ENCODE peak calls at places on chromosomes 13 and 19, in ten cellular contexts. Q is HepG2, M is tibial nerve, G is A549, R is suprapubic skin, O is ovary, J is transverse colon, P is upper lobe of left lung, X is SK-N-SH, A is sigmoid colon. Z is an unnamed sample.

GRCh38 chr13:32838985-32839384 is 177.2 kb upstream of the KL start:
- DNase-seq in P (no peak), A (peak; percentile 74), O (no peak), J (no peak), M (no peak), X (no peak), G (peak; percentile 8), Q (peak; percentile 24), R (no peak), Z (peak; percentile 43)

GRCh38 chr13:98664047-98664446 is 87.1 kb upstream of the STK24 start:
- DNase-seq in X (no peak), P (no peak), G (no peak), M (no peak), A (no peak), R (no peak), J (no peak), O (no peak), Q (no peak), Z (no peak)

GRCh38 chr19:11551603-11552235 is 7.3 kb downstream of the ELOF1 start:
- DNase-seq in A (peak; percentile 90), O (peak; percentile 43), P (no peak), X (peak; percentile 78), Q (no peak), J (peak; percentile 26), G (no peak), M (no peak), R (no peak), Z (no peak)

GRCh38 chr19:47765522-47766358 is 12.8 kb upstream of the SELENOW start:
- DNase-seq in O (peak; percentile 44), R (no peak), X (peak; percentile 77), Q (peak; percentile 52), J (peak; percentile 72), M (peak; percentile 50), A (peak; percentile 81), G (peak; percentile 74), P (peak; percentile 51), Z (peak; percentile 72)

GRCh38 chr13:20867408-20867807 is 35.1 kb downstream of the XPO4 start:
- DNase-seq in P (no peak), Q (no peak), R (no peak), M (no peak), O (no peak), J (no peak), A (no peak), X (no peak), G (no peak), Z (no peak)

GRCh38 chr19:15251010-15251748 is 18.9 kb upstream of the EPHX3 start:
- DNase-seq in P (no peak), O (no peak), R (no peak), X (no peak), Q (no peak), M (no peak), J (no peak), A (no peak), G (no peak), Z (no peak)

GRCh38 chr13:28320884-28321574 is 173.9 kb downstream of the FLT1 start:
- DNase-seq in P (no peak), A (no peak), M (no peak), J (no peak), R (no peak), G (no peak), Q (peak; percentile 36), O (no peak), X (no peak), Z (no peak)

GRCh38 chr13:49528161-49528560 is 32.4 kb downstream of the PHF11 start:
- DNase-seq in O (no peak), Q (no peak), X (no peak), M (no peak), R (no peak), J (no peak), G (no peak), P (no peak), A (no peak), Z (no peak)

GRCh38 chr19:55304279-55304978 is 20.6 kb downstream of the BRSK1 start:
- DNase-seq in P (peak; percentile 29), R (no peak), O (no peak), A (no peak), J (peak; percentile 39), X (peak; percentile 74), Q (peak; percentile 50), G (peak; percentile 85), M (peak; percentile 18), Z (peak; percentile 46)

GRCh38 chr13:49494645-49495044 is 1.1 kb upstream of the PHF11 start:
- DNase-seq in M (no peak), A (no peak), X (no peak), O (no peak), P (no peak), R (no peak), J (no peak), Q (no peak), G (no peak), Z (no peak)

GRCh38 chr19:18319591-18320135 is 3.2 kb downstream of the LSM4 start:
- DNase-seq in J (peak; percentile 89), G (no peak), A (no peak), P (peak; percentile 53), R (no peak), Q (peak; percentile 81), X (no peak), O (no peak), M (no peak), Z (peak; percentile 77)

GRCh38 chr13:113122571-113123225 is at the start of gene F10:
- DNase-seq in G (peak; percentile 17), R (no peak), O (peak; percentile 80), X (peak; percentile 96), Q (peak; percentile 95), P (peak; percentile 41), J (peak; percentile 78), M (peak; percentile 61), A (no peak), Z (peak; percentile 73)

GRCh38 chr13:42333613-42334328 is 61.8 kb downstream of the AKAP11 start:
- DNase-seq in O (no peak), X (no peak), M (no peak), A (no peak), J (no peak), R (no peak), Q (peak; percentile 16), P (no peak), G (peak; percentile 41), Z (no peak)

GRCh38 chr13:30608364-30608763 is 9.4 kb upstream of the USPL1 start:
- DNase-seq in O (no peak), R (no peak), A (no peak), Q (no peak), M (no peak), J (no peak), P (no peak), G (no peak), X (no peak), Z (no peak)

GRCh38 chr19:9309974-9310446 is 372 bp upstream of the ZNF699 start:
- DNase-seq in O (peak; percentile 95), G (peak; percentile 94), A (peak; percentile 96), J (peak; percentile 91), P (peak; percentile 91), M (peak; percentile 87), Q (no peak), X (peak; percentile 92), R (peak; percentile 97), Z (peak; percentile 85)

GRCh38 chr13:36288794-36289391 is 8.7 kb downstream of the CCDC169 start:
- DNase-seq in Q (no peak), G (no peak), A (no peak), R (no peak), J (no peak), X (no peak), M (no peak), P (no peak), O (no peak), Z (no peak)

GRCh38 chr13:27997904-27998522 is 9.5 kb upstream of the URAD start:
- DNase-seq in R (no peak), J (peak; percentile 65), Q (peak; percentile 48), O (no peak), P (no peak), M (no peak), A (no peak), X (no peak), G (peak; percentile 59), Z (peak; percentile 54)

GRCh38 chr13:26847281-26847680 is 86.7 kb upstream of the GPR12 start:
- DNase-seq in M (no peak), A (no peak), O (no peak), G (no peak), J (no peak), Q (no peak), R (no peak), X (no peak), P (no peak), Z (no peak)
- TF ChIP-seq EP300 in M (no peak), A (no peak), O (no peak), G (no peak), J (no peak), Q (no peak), R (no peak), X (no peak), P (no peak), Z (no peak)

GRCh38 chr19:7987084-7987768 is 18.2 kb downstream of the ELAVL1 start:
- DNase-seq in G (no peak), O (no peak), P (no peak), A (no peak), J (no peak), X (no peak), R (no peak), Q (no peak), M (no peak), Z (no peak)
- H3K27ac ChIP-seq in G (peak overlapping the region; percentile 73), O (no peak overlapping the region), P (peak overlapping the region; percentile 53), A (no peak overlapping the region), J (peak overlapping the region; percentile 13), X (peak overlapping the region; percentile 39), R (peak overlapping the region; percentile 56), Q (no peak overlapping the region), M (no peak overlapping the region), Z (peak overlapping the region; percentile 8)

DNA sequence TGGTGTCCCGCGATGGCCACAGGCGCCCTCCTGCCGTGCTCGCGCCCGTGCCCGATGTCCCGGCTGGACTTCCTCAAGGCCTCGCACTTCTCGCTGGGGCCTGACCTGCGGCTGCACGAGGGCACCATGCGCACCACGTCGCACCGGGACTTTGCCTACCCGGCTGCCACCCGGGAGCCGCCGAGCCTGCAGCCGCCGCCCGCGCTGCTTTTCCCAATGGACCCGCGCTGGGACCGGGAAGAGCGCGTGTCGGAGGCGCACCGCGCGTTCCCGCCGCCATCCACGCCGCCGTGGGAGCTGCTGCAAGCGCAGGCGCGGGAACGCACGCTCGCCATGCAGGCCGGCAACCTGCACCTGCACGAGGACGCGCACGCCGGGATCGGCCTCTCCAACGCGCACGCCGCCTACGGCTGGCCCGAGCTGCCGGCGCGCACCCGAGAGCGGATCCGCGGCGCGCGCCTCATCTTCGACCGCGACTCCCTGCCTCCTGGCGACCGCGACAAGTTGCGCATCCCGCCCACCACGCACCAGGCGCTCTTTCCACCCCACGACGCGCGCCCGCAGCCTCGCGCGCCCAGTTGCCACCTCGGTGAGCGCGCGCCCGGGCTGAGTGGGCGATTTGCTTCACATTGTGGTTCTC is 12.1 kb upstream of the PEX11G start:
- DNase-seq in J (peak; percentile 74), R (no peak), X (peak; percentile 93), P (no peak), O (peak; percentile 57), M (no peak), G (peak; percentile 89), A (no peak), Q (peak; percentile 35), Z (peak; percentile 72)
- TF ChIP-seq EP300 in J (no peak), R (no peak), X (no peak), P (no peak), O (no peak), M (no peak), G (no peak), A (no peak), Q (no peak), Z (no peak)

DNA sequence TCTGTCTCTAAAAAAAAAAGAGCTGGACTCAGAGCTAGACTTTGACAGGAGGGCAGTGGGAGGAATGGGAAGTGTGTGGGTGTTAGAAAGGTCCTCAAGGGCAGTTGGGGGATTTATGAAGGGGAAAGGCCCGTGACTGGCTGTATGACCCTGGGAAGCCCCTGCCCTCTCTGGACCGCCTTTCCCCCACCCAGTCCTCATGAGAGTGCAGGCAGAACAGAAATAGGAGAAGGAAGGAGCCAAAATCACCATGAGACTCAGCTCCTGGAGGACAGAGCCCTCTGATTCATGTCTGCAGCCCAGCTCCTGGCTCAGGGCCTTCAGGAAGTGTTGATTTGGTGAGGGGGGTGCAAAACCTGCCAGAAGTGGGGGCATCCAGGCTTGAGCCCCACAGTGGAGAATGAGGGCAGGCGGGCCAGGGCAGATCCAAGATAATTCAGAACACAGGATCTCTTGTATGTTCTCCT is 8.7 kb upstream of the SMG9 start:
- DNase-seq in O (no peak), G (no peak), P (no peak), J (no peak), M (no peak), R (no peak), Q (no peak), A (no peak), X (no peak), Z (no peak)
- H3K27ac ChIP-seq in O (no peak overlapping the region), G (peak overlapping the region; percentile 92), P (no peak overlapping the region), J (no peak overlapping the region), M (no peak overlapping the region), R (peak overlapping the region; percentile 51), Q (no peak overlapping the region), A (no peak overlapping the region), X (peak overlapping the region; percentile 94), Z (no peak overlapping the region)